ENCODE peak calls at places on chromosome 11, in five cellular contexts. One of them, this sample, is unnamed.

GRCh38 chr11:122791411-122791810 is 46.9 kb upstream of the CRTAM start:
- DNase-seq in GM12878: no peak
- DNase-seq in SK-N-SH: no peak
- DNase-seq in IMR-90: peak
- DNase-seq in K562: no peak
- DNase-seq in this sample: no peak

GRCh38 chr11:30583505-30584280 is 2.5 kb downstream of the MPPED2 start:
- DNase-seq in SK-N-SH: peak
- DNase-seq in K562: no peak
- DNase-seq in GM12878: no peak
- DNase-seq in IMR-90: no peak
- DNase-seq in this sample: no peak

GRCh38 chr11:47378836-47379170 is 456 bp upstream of the SPI1 start:
- DNase-seq in K562: no peak
- DNase-seq in IMR-90: no peak
- DNase-seq in SK-N-SH: no peak
- DNase-seq in GM12878: no peak
- DNase-seq in this sample: no peak

GRCh38 chr11:47980907-47981621 is 705 bp downstream of the PTPRJ start:
- DNase-seq in IMR-90: peak
- DNase-seq in GM12878: no peak
- DNase-seq in SK-N-SH: peak
- DNase-seq in K562: peak
- DNase-seq in this sample: peak

GRCh38 chr11:6568191-6568918 is 35.1 kb downstream of the RRP8 start:
- DNase-seq in SK-N-SH: no peak
- DNase-seq in IMR-90: peak
- DNase-seq in GM12878: no peak
- DNase-seq in K562: peak
- DNase-seq in this sample: peak

GRCh38 chr11:57785072-57785471 is 23.5 kb downstream of the CTNND1 start:
- DNase-seq in SK-N-SH: no peak
- DNase-seq in GM12878: no peak
- DNase-seq in K562: no peak
- DNase-seq in IMR-90: no peak
- DNase-seq in this sample: no peak

GRCh38 chr11:69008774-69009440 is 4.1 kb downstream of the MRGPRF start:
- DNase-seq in GM12878: no peak
- DNase-seq in K562: peak
- DNase-seq in SK-N-SH: peak
- DNase-seq in IMR-90: peak
- DNase-seq in this sample: peak

GRCh38 chr11:65791719-65792213 is 4.9 kb downstream of the OVOL1 start:
- DNase-seq in GM12878: peak
- DNase-seq in IMR-90: no peak
- DNase-seq in SK-N-SH: peak
- DNase-seq in K562: no peak
- DNase-seq in this sample: no peak

GRCh38 chr11:11313426-11313825 is 39.6 kb downstream of the CSNK2A3 start:
- DNase-seq in GM12878: no peak
- DNase-seq in IMR-90: peak
- DNase-seq in SK-N-SH: no peak
- DNase-seq in K562: no peak
- DNase-seq in this sample: peak

GRCh38 chr11:94883878-94884277 is 89.5 kb downstream of the CWC15 start:
- DNase-seq in K562: no peak
- DNase-seq in SK-N-SH: no peak
- DNase-seq in IMR-90: no peak
- DNase-seq in GM12878: no peak
- DNase-seq in this sample: no peak

GRCh38 chr11:59158206-59159068 is 13.5 kb upstream of the DTX4 start:
- DNase-seq in IMR-90: peak
- DNase-seq in SK-N-SH: peak
- DNase-seq in K562: peak
- DNase-seq in GM12878: no peak
- DNase-seq in this sample: peak

GRCh38 chr11:72140661-72141060 is 5.1 kb downstream of the FOLR3 start:
- DNase-seq in GM12878: no peak
- DNase-seq in IMR-90: no peak
- DNase-seq in SK-N-SH: no peak
- DNase-seq in K562: no peak
- DNase-seq in this sample: no peak

GRCh38 chr11:59267196-59267595 is 54.5 kb upstream of the MPEG1 start:
- DNase-seq in IMR-90: no peak
- DNase-seq in SK-N-SH: no peak
- DNase-seq in K562: no peak
- DNase-seq in GM12878: peak
- DNase-seq in this sample: no peak

GRCh38 chr11:93715797-93716396 is 25.4 kb downstream of the TAF1D start:
- DNase-seq in K562: no peak
- DNase-seq in SK-N-SH: no peak
- DNase-seq in GM12878: no peak
- DNase-seq in IMR-90: no peak
- DNase-seq in this sample: no peak

GRCh38 chr11:13008625-13009475 is at the start of gene RASSF10:
- DNase-seq in IMR-90: no peak
- DNase-seq in K562: no peak
- DNase-seq in GM12878: no peak
- DNase-seq in SK-N-SH: peak
- DNase-seq in this sample: peak

GRCh38 chr11:61332266-61332822 is 561 bp downstream of the DDB1 start:
- DNase-seq in K562: peak
- DNase-seq in IMR-90: peak
- DNase-seq in SK-N-SH: peak
- DNase-seq in GM12878: no peak
- DNase-seq in this sample: peak

GRCh38 chr11:48088682-48089050 is 108.3 kb downstream of the PTPRJ start:
- DNase-seq in K562: no peak
- DNase-seq in IMR-90: no peak
- DNase-seq in GM12878: no peak
- DNase-seq in SK-N-SH: no peak
- DNase-seq in this sample: no peak

GRCh38 chr11:105244157-105244820 is 104.7 kb upstream of the CARD18 start:
- DNase-seq in K562: no peak
- DNase-seq in GM12878: no peak
- DNase-seq in IMR-90: peak
- DNase-seq in SK-N-SH: no peak
- DNase-seq in this sample: peak

GRCh38 chr11:93577291-93577690 is 34.1 kb upstream of the SMCO4 start:
- DNase-seq in K562: no peak
- DNase-seq in IMR-90: peak
- DNase-seq in GM12878: no peak
- DNase-seq in SK-N-SH: no peak
- DNase-seq in this sample: no peak

GRCh38 chr11:116847612-116848011 is 10.2 kb upstream of the APOA1 start:
- DNase-seq in SK-N-SH: no peak
- DNase-seq in K562: no peak
- DNase-seq in IMR-90: no peak
- DNase-seq in GM12878: no peak
- DNase-seq in this sample: no peak

GRCh38 chr11:122665882-122666281 is 10.4 kb downstream of the UBASH3B start:
- DNase-seq in SK-N-SH: no peak
- DNase-seq in IMR-90: peak
- DNase-seq in K562: no peak
- DNase-seq in GM12878: no peak
- DNase-seq in this sample: no peak

GRCh38 chr11:8168485-8169257 is at the start of gene RIC3:
- DNase-seq in GM12878: no peak
- DNase-seq in IMR-90: no peak
- DNase-seq in K562: no peak
- DNase-seq in SK-N-SH: peak
- DNase-seq in this sample: no peak

GRCh38 chr11:16610738-16611388 is 127.6 kb upstream of the C11orf58 start:
- DNase-seq in K562: no peak
- DNase-seq in IMR-90: no peak
- DNase-seq in SK-N-SH: no peak
- DNase-seq in GM12878: no peak
- DNase-seq in this sample: no peak

GRCh38 chr11:69374110-69374981 is 80.4 kb downstream of the MYEOV start:
- DNase-seq in SK-N-SH: peak
- DNase-seq in IMR-90: no peak
- DNase-seq in GM12878: no peak
- DNase-seq in K562: no peak
- DNase-seq in this sample: no peak

GRCh38 chr11:14981507-14981906 is 9.4 kb upstream of the CALCA start:
- DNase-seq in IMR-90: no peak
- DNase-seq in SK-N-SH: no peak
- DNase-seq in GM12878: no peak
- DNase-seq in K562: no peak
- DNase-seq in this sample: no peak

GRCh38 chr11:28476053-28476452 is 367.9 kb downstream of the METTL15 start:
- DNase-seq in IMR-90: no peak
- DNase-seq in SK-N-SH: peak
- DNase-seq in K562: no peak
- DNase-seq in GM12878: no peak
- DNase-seq in this sample: no peak

GRCh38 chr11:1116104-1116503 is 41.4 kb downstream of the MUC2 start:
- DNase-seq in GM12878: no peak
- DNase-seq in K562: no peak
- DNase-seq in IMR-90: no peak
- DNase-seq in SK-N-SH: no peak
- DNase-seq in this sample: no peak

GRCh38 chr11:1118755-1119275 is 38.9 kb upstream of the MUC5AC start:
- DNase-seq in SK-N-SH: peak
- DNase-seq in GM12878: no peak
- DNase-seq in K562: no peak
- DNase-seq in IMR-90: no peak
- DNase-seq in this sample: no peak

GRCh38 chr11:1116666-1117390 is 40.9 kb upstream of the MUC5AC start:
- DNase-seq in SK-N-SH: no peak
- DNase-seq in GM12878: no peak
- DNase-seq in IMR-90: no peak
- DNase-seq in K562: no peak
- DNase-seq in this sample: no peak

GRCh38 chr11:1119282-1120146 is 38.2 kb upstream of the MUC5AC start:
- DNase-seq in K562: no peak
- DNase-seq in SK-N-SH: peak
- DNase-seq in GM12878: no peak
- DNase-seq in IMR-90: no peak
- DNase-seq in this sample: no peak

GRCh38 chr11:1117970-1118369 is 39.8 kb upstream of the MUC5AC start:
- DNase-seq in K562: no peak
- DNase-seq in SK-N-SH: peak
- DNase-seq in GM12878: no peak
- DNase-seq in IMR-90: no peak
- DNase-seq in this sample: no peak
- TF ChIP-seq RCOR1 in K562: no peak
- TF ChIP-seq RCOR1 in SK-N-SH: no peak
- TF ChIP-seq RCOR1 in GM12878: no peak
- TF ChIP-seq RCOR1 in IMR-90: no peak
- TF ChIP-seq RCOR1 in this sample: no peak

DNA sequence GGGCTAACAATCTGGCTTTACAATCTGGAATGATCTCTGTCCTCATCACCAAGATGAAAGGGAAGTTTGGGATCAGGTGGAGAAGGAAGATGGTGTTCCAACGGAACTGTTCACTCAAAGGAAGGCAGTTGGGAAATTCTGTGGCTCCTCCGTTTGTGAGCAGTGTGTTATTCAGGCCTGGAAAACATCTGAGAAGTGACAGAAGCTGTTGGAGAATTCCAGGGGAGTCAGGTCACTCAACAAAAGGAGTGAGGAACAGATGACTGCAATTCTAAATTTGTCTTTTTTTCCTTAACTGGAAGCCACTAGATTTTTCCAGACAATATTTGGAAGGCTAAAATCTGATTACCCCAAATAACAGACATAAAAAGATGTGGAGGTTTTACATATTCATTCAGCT is 107.8 kb downstream of the CD44 start:
- DNase-seq in SK-N-SH: no peak
- DNase-seq in GM12878: no peak
- DNase-seq in IMR-90: peak
- DNase-seq in K562: no peak
- DNase-seq in this sample: no peak
- TF ChIP-seq RCOR1 in SK-N-SH: no peak
- TF ChIP-seq RCOR1 in GM12878: no peak
- TF ChIP-seq RCOR1 in IMR-90: no peak
- TF ChIP-seq RCOR1 in K562: no peak
- TF ChIP-seq RCOR1 in this sample: no peak

GRCh38 chr11:62680825-62681240 is 2.0 kb upstream of the UBXN1 start:
- DNase-seq in IMR-90: peak
- DNase-seq in K562: peak
- DNase-seq in GM12878: no peak
- DNase-seq in SK-N-SH: peak
- DNase-seq in this sample: peak

GRCh38 chr11:62678433-62678769 is 472 bp downstream of the UBXN1 start:
- DNase-seq in K562: no peak
- DNase-seq in IMR-90: no peak
- DNase-seq in GM12878: no peak
- DNase-seq in SK-N-SH: no peak
- DNase-seq in this sample: no peak

GRCh38 chr11:62677160-62677559 is 1.7 kb downstream of the UBXN1 start:
- DNase-seq in K562: no peak
- DNase-seq in SK-N-SH: no peak
- DNase-seq in IMR-90: no peak
- DNase-seq in GM12878: no peak
- DNase-seq in this sample: no peak

GRCh38 chr11:62677709-62678108 is 1.2 kb downstream of the UBXN1 start:
- DNase-seq in SK-N-SH: no peak
- DNase-seq in K562: no peak
- DNase-seq in GM12878: no peak
- DNase-seq in IMR-90: no peak
- DNase-seq in this sample: no peak

DNA sequence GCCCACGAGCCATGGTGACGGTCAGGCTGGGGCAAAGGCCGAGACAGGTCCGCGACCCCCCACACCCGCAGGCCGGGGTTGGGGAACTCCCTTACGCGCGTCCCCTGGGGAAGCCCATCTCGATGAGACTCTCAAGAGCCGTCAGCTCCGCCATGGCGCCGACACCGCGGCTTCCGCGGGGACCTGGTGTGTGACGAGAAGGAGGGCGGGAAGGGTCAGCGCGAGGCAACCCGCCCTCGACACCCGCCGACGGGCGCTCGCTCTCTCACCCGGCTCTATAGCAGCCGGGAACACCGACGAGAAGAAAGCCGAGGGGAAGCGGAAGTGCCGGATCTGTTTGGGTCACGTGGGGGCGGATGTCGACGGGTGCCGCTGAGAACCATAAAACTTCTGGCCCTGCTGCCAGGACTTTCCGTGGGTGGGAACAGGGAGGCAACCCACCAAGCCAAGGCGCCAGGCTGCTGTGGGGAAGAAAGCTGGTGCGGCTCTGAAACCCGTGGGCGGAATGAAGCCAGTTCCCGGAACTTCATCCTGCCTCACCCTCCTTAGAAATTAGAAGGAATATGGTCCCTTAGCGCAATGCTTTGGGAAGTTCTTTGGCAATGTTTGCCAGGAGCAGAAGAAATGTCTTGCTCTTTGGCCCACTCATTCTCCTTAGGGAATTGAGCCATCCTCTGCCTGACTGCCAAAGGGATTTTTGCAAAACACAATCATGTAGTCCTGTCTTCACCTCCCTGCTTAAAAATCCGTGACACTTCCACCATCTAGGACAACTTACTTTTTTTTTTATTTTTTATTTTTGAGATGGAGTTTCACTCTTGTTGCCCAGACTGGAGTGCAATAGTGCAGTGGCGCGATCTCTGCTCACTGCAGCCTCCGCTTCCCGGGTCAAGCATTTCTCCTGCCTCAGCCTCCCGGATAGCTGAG is at the start of gene UBXN1:
- DNase-seq in K562: peak
- DNase-seq in IMR-90: peak
- DNase-seq in SK-N-SH: peak
- DNase-seq in GM12878: no peak
- DNase-seq in this sample: peak
- TF ChIP-seq RCOR1 in K562: no peak
- TF ChIP-seq RCOR1 in IMR-90: no peak
- TF ChIP-seq RCOR1 in SK-N-SH: peak
- TF ChIP-seq RCOR1 in GM12878: no peak
- TF ChIP-seq RCOR1 in this sample: no peak

GRCh38 chr11:78733031-78733430 is 158.4 kb upstream of the NARS2 start:
- DNase-seq in K562: no peak
- DNase-seq in IMR-90: peak
- DNase-seq in GM12878: no peak
- DNase-seq in SK-N-SH: no peak
- DNase-seq in this sample: no peak
- TF ChIP-seq RCOR1 in K562: no peak
- TF ChIP-seq RCOR1 in IMR-90: no peak
- TF ChIP-seq RCOR1 in GM12878: no peak
- TF ChIP-seq RCOR1 in SK-N-SH: no peak
- TF ChIP-seq RCOR1 in this sample: no peak

This sample was measured in A549.